ENCODE peak calls at places on chromosomes 16 and 17, in four cellular contexts. R is iPS DF 6.9; M is central memory CD4-positive, alpha-beta T cell; T is activated effector memory CD4-positive, alpha-beta T cell treated with anti-CD3 and anti-CD28 coated beads, Interleukin-2, amount 50 U/mL, for 16 hours. I is an unnamed sample.

GRCh38 chr17:31802502-31802901 is 56.5 kb downstream of the COPRS start:
- DNase-seq in R (no peak), T (no peak), M (no peak), I (no peak)

GRCh38 chr16:68480084-68480995 is 32.0 kb upstream of the SMPD3 start:
- DNase-seq in M (no peak), R (no peak), T (no peak), I (no peak)

GRCh38 chr16:69328854-69329316 is 1.5 kb downstream of the PDF start:
- DNase-seq in R (no peak), T (peak; percentile 61), M (no peak), I (no peak)

GRCh38 chr17:31556969-31557620 is 165.6 kb downstream of the RAB11FIP4 start:
- DNase-seq in R (no peak), M (no peak), T (no peak), I (no peak)

GRCh38 chr16:56542039-56542438 is 22.2 kb upstream of the BBS2 start:
- DNase-seq in T (no peak), M (no peak), R (no peak), I (no peak)

GRCh38 chr17:10171581-10171981 is 26.8 kb downstream of the GAS7 start:
- DNase-seq in T (no peak), M (no peak), R (no peak), I (no peak)

GRCh38 chr17:41695954-41696720 is 7.5 kb downstream of the EIF1 start:
- DNase-seq in R (no peak), M (peak; percentile 72), T (peak; percentile 89), I (peak; percentile 85)

GRCh38 chr17:48477235-48477634 is 47.2 kb upstream of the SKAP1 start:
- DNase-seq in T (no peak), R (no peak), M (no peak), I (no peak)

GRCh38 chr17:41907633-41908539 is 10.9 kb downstream of the ACLY start:
- DNase-seq in T (no peak), M (no peak), R (no peak), I (no peak)

GRCh38 chr17:67531291-67531690 is 154.2 kb downstream of the PITPNC1 start:
- DNase-seq in M (no peak), R (no peak), T (no peak), I (peak; percentile 81)

GRCh38 chr16:81478876-81479496 is 34.4 kb downstream of the CMIP start:
- DNase-seq in M (no peak), T (no peak), R (no peak), I (no peak)

GRCh38 chr17:79878346-79878745 is 39.1 kb upstream of the CBX4 start:
- DNase-seq in T (no peak), R (no peak), M (no peak), I (no peak)

GRCh38 chr17:82227629-82228277 is 1.1 kb upstream of the SLC16A3 start:
- DNase-seq in T (no peak), M (no peak), R (no peak), I (no peak)

GRCh38 chr17:60269417-60269816 is 119.6 kb downstream of the CA4 start:
- DNase-seq in M (no peak), R (no peak), T (no peak), I (no peak)

GRCh38 chr16:67525176-67525860 is 3.3 kb upstream of the RIPOR1 start:
- DNase-seq in T (no peak), R (no peak), M (no peak), I (no peak)

GRCh38 chr17:42422958-42423712 is at the start of gene CAVIN1:
- DNase-seq in M (no peak), R (peak; percentile 85), T (peak; percentile 70), I (peak; percentile 96)

GRCh38 chr17:48871551-48872351 is 20.8 kb upstream of the ATP5MC1 start:
- DNase-seq in T (peak; percentile 33), R (no peak), M (no peak), I (no peak)

GRCh38 chr17:57521606-57522435 is 223.3 kb downstream of the CCDC182 start:
- DNase-seq in M (no peak), T (no peak), R (no peak), I (no peak)

GRCh38 chr17:66952031-66952524 is 12.4 kb upstream of the CACNG4 start:
- DNase-seq in M (no peak), R (no peak), T (no peak), I (no peak)

GRCh38 chr17:29089601-29090044 is 46.7 kb downstream of the PIPOX start:
- DNase-seq in M (no peak), T (no peak), R (no peak), I (peak; percentile 95)